ENCODE peak calls at places on chromosomes 6 and 20, in six cellular contexts. I, G, B, A, D and U are unnamed samples.

GRCh38 chr6:117338567-117338966 is 73.2 kb downstream of the VGLL2 start:
- DNase-seq in G (no peak), I (no peak), B (no peak), D (no peak), A (no peak), U (no peak)

GRCh38 chr6:138107078-138107751 is at the start of gene PERP:
- DNase-seq in B (peak; percentile 68), D (no peak), G (peak; percentile 74), A (peak; percentile 42), I (peak; percentile 63), U (peak; percentile 57)

GRCh38 chr20:5001174-5002076 is at the start of gene SLC23A2:
- DNase-seq in G (peak; percentile 81), A (peak; percentile 94), I (peak; percentile 66), B (no peak), D (no peak), U (no peak)

GRCh38 chr20:51574248-51575033 is 31.9 kb upstream of the NFATC2 start:
- DNase-seq in A (no peak), I (no peak), B (no peak), G (no peak), D (no peak), U (no peak)

GRCh38 chr20:33569290-33570094 is 79.6 kb downstream of the CBFA2T2 start:
- DNase-seq in D (no peak), B (peak; percentile 66), I (no peak), A (no peak), G (no peak), U (no peak)

GRCh38 chr20:57560554-57561355 is at the start of gene PCK1:
- DNase-seq in D (no peak), B (peak; percentile 89), I (peak; percentile 18), A (no peak), G (peak; percentile 72), U (no peak)

GRCh38 chr20:12237772-12238171 is 320.1 kb downstream of the BTBD3 start:
- DNase-seq in I (no peak), A (no peak), B (no peak), D (no peak), G (no peak), U (no peak)

GRCh38 chr20:44014807-44015732 is 100.4 kb downstream of the TOX2 start:
- DNase-seq in I (no peak), B (no peak), A (peak; percentile 52), G (peak; percentile 34), D (no peak), U (no peak)

GRCh38 chr6:68069921-68070709 is 565.0 kb upstream of the ADGRB3 start:
- DNase-seq in G (no peak), I (no peak), A (peak; percentile 4), B (no peak), D (no peak), U (no peak)

GRCh38 chr20:483791-484644 is 21.7 kb upstream of the TBC1D20 start:
- DNase-seq in B (no peak), D (no peak), G (no peak), A (no peak), I (no peak), U (no peak)

GRCh38 chr6:13818341-13818740 is 4.0 kb upstream of the MCUR1 start:
- DNase-seq in A (no peak), G (no peak), D (no peak), B (peak; percentile 74), I (no peak), U (no peak)

GRCh38 chr20:57655812-57656161 is 35.6 kb upstream of the ZBP1 start:
- DNase-seq in A (peak; percentile 19), G (no peak), B (no peak), I (no peak), D (no peak), U (no peak)

GRCh38 chr20:43363506-43363905 is 94.2 kb upstream of the SRSF6 start:
- DNase-seq in D (no peak), A (no peak), I (no peak), G (no peak), B (no peak), U (no peak)

GRCh38 chr20:38528167-38528566 is 52.8 kb upstream of the ADIG start:
- DNase-seq in B (no peak), A (no peak), G (no peak), D (no peak), I (no peak), U (no peak)

GRCh38 chr20:5918856-5919633 is 31.3 kb downstream of the TRMT6 start:
- DNase-seq in A (no peak), B (peak; percentile 53), I (peak; percentile 51), G (no peak), D (no peak), U (no peak)

GRCh38 chr20:58625585-58625984 is 25.5 kb upstream of the STX16 start:
- DNase-seq in B (no peak), G (no peak), I (no peak), A (no peak), D (no peak), U (no peak)

GRCh38 chr6:9126845-9127560 is 691.7 kb upstream of the SLC35B3 start:
- DNase-seq in D (no peak), A (no peak), G (no peak), B (no peak), I (peak; percentile 15), U (peak; percentile 36)

GRCh38 chr6:34459899-34460593 is 5.8 kb upstream of the PACSIN1 start:
- DNase-seq in G (peak; percentile 77), I (peak; percentile 36), B (peak; percentile 59), A (peak; percentile 63), D (peak; percentile 24), U (peak; percentile 70)

GRCh38 chr20:35341366-35342028 is 49.3 kb upstream of the FAM83C start:
- DNase-seq in D (no peak), G (no peak), B (no peak), I (no peak), A (no peak), U (no peak)

GRCh38 chr6:30349411-30350177 is 4.6 kb downstream of the RPP21 start:
- DNase-seq in G (no peak), D (no peak), A (no peak), B (no peak), I (no peak), U (no peak)

GRCh38 chr6:91376686-91377085 is 789.8 kb upstream of the MAP3K7 start:
- DNase-seq in G (no peak), I (no peak), B (no peak), D (no peak), A (no peak), U (no peak)

GRCh38 chr6:107408714-107409113 is 50.6 kb downstream of the PDSS2 start:
- DNase-seq in G (no peak), I (no peak), A (no peak), B (no peak), D (no peak), U (no peak)

GRCh38 chr20:37385659-37386504 is 39.9 kb downstream of the SRC start:
- DNase-seq in D (no peak), I (no peak), B (no peak), A (peak; percentile 18), G (no peak), U (no peak)

DNA sequence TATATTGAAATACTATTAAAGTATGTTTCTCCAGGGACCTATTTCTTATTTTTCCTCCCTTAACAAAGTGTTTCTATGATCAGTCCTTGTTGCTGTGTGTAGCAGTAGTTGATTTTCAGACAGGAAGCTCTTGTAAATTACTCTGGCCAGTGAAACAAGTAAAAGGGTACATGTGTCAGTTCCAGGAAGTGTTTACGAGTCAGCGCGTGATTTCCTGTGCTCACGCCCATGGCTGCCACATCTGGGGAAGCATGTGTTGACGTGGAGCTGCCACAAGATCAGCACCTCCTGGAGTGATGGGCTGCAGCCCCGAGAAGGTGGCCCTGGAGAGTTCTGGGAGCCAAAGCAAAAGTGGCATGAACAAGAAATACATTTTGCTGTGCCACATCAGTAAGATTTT is 38.6 kb upstream of the GGTLC1 start:
- DNase-seq in G (no peak), I (no peak), A (no peak), B (no peak), D (peak; percentile 2), U (no peak)
- TF ChIP-seq MAX in G (no peak), I (no peak), A (no peak), B (no peak), D (no peak), U (no peak)

GRCh38 chr6:47195251-47195650 is 114.5 kb downstream of the TNFRSF21 start:
- DNase-seq in G (no peak), A (peak; percentile 33), D (no peak), I (no peak), B (no peak), U (no peak)
- TF ChIP-seq REST in G (no peak), A (no peak), D (no peak), I (no peak), B (no peak), U (no peak)

GRCh38 chr20:47258745-47259695 is 97.5 kb downstream of the ZMYND8 start:
- DNase-seq in D (peak; percentile 98), A (no peak), G (no peak), B (no peak), I (no peak), U (no peak)

GRCh38 chr20:47253860-47254259 is 102.6 kb downstream of the ZMYND8 start:
- DNase-seq in I (no peak), A (no peak), G (no peak), B (no peak), D (no peak), U (no peak)

GRCh38 chr20:47256665-47257236 is 99.7 kb downstream of the ZMYND8 start:
- DNase-seq in A (no peak), D (no peak), B (no peak), I (no peak), G (no peak), U (no peak)

GRCh38 chr20:47257256-47257655 is 99.2 kb downstream of the ZMYND8 start:
- DNase-seq in D (no peak), I (no peak), B (no peak), A (no peak), G (no peak), U (no peak)

DNA sequence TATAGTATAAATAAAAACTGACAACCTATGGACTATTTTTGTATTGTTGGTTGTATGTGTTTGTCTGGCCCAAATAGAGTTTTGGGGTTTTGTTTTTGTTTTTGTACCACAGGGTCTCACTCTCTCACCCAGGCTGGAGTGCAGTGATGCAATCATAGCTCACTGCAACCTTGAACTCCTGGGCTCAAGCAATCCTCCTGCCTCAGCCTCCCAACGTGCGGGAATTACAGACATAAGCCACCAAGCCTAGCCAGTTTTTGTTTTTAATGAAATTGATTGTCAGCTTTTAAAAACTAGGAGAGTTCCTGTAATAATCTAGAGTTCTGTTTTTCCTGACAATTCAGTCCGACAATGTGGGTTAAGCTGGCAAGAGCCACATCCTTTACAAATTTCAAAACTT is 98.7 kb downstream of the ZMYND8 start:
- DNase-seq in D (no peak), B (no peak), A (no peak), G (no peak), I (no peak), U (no peak)
- H3K4me1 ChIP-seq in D (peaks cover 45% of the 10 kb centered on the region), B (peaks cover 34% of the 10 kb centered on the region), A (peaks cover 6% of the 10 kb centered on the region), G (peaks cover 17% of the 10 kb centered on the region), I (peaks cover 4% of the 10 kb centered on the region), U (peaks cover 14% of the 10 kb centered on the region)

DNA sequence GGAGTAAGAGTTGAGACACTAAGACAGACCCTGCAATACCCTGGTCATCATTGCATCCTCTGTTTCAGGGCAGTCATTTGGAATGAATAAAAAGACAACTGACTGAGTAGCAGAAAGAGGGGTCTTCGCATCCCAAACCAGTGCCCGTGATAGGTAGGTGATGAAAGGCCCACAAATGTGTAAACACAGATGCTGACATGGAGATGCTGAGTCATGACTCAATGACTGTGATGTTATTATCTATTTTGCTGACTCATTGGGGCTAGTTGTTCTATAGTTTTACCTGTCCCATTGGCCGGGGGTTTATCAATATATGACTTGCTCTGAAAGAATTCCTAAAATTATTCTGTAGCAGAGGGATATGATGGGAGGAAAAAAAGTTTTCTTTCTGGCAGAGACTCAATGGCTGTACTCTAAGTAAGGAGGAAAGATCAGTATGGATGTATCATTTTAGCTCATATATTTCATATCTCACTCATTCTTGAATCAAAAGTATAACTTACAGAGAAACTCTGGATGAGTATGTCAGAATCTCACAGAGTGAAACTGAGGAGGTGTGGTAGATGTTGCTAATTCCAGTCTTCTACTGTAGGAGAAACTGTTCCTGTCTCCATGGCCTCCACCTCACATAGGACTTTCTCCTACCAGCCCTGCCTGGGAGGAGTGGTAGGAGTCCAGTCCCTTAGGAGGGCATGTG is 119.9 kb upstream of the PREP start:
- DNase-seq in A (no peak), G (peak; percentile 26), B (no peak), D (no peak), I (no peak), U (peak; percentile 4)
- TF ChIP-seq MAX in A (no peak), G (no peak), B (no peak), D (no peak), I (no peak), U (no peak)